ENCODE peak calls at places on chromosomes 7 and 10, in five cellular contexts. One of them, this sample, is unnamed.

GRCh38 chr7:30349170-30349569 is 64.8 kb downstream of the ZNRF2 start:
- DNase-seq in neural progenitor cell: no peak
- DNase-seq in uterus: no peak
- DNase-seq in aorta: no peak
- DNase-seq in Panc1: no peak
- DNase-seq in this sample: no peak

GRCh38 chr10:1212571-1213141 is 156.5 kb downstream of the WDR37 start:
- DNase-seq in neural progenitor cell: no peak
- DNase-seq in uterus: no peak
- DNase-seq in aorta: no peak
- DNase-seq in Panc1: no peak
- DNase-seq in this sample: no peak

GRCh38 chr10:77699080-77699645 is 61.6 kb upstream of the KCNMA1 start:
- DNase-seq in neural progenitor cell: no peak
- DNase-seq in uterus: no peak
- DNase-seq in aorta: no peak
- DNase-seq in Panc1: no peak
- DNase-seq in this sample: no peak

GRCh38 chr10:119416855-119417254 is 125.7 kb downstream of the RGS10 start:
- DNase-seq in neural progenitor cell: peak; percentile 79
- DNase-seq in uterus: peak; percentile 60
- DNase-seq in aorta: peak; percentile 86
- DNase-seq in Panc1: peak; percentile 32
- DNase-seq in this sample: no peak

GRCh38 chr10:69232252-69232651 is 12.1 kb downstream of the HKDC1 start:
- DNase-seq in neural progenitor cell: no peak
- DNase-seq in uterus: no peak
- DNase-seq in aorta: no peak
- DNase-seq in Panc1: no peak
- DNase-seq in this sample: no peak

GRCh38 chr7:116258734-116259133 is 48.4 kb downstream of the TES start:
- DNase-seq in neural progenitor cell: peak; percentile 52
- DNase-seq in uterus: peak; percentile 33
- DNase-seq in aorta: no peak
- DNase-seq in Panc1: no peak
- DNase-seq in this sample: no peak

GRCh38 chr7:4760952-4761351 is 14.5 kb upstream of the AP5Z1 start:
- DNase-seq in neural progenitor cell: no peak
- DNase-seq in uterus: no peak
- DNase-seq in aorta: no peak
- DNase-seq in Panc1: no peak
- DNase-seq in this sample: no peak

GRCh38 chr10:118904284-118904683 is 125.2 kb upstream of the NANOS1 start:
- DNase-seq in neural progenitor cell: no peak
- DNase-seq in uterus: no peak
- DNase-seq in aorta: no peak
- DNase-seq in Panc1: no peak
- DNase-seq in this sample: no peak

GRCh38 chr7:4218481-4218880 is 463.6 kb upstream of the FOXK1 start:
- DNase-seq in neural progenitor cell: no peak
- DNase-seq in uterus: no peak
- DNase-seq in aorta: no peak
- DNase-seq in Panc1: no peak
- DNase-seq in this sample: no peak

GRCh38 chr10:50604049-50604640 is 19.6 kb downstream of the SGMS1 start:
- DNase-seq in neural progenitor cell: no peak
- DNase-seq in uterus: no peak
- DNase-seq in aorta: no peak
- DNase-seq in Panc1: no peak
- DNase-seq in this sample: no peak

GRCh38 chr7:31883761-31884164 is 186.4 kb downstream of the PDE1C start:
- DNase-seq in neural progenitor cell: no peak
- DNase-seq in uterus: no peak
- DNase-seq in aorta: no peak
- DNase-seq in Panc1: no peak
- DNase-seq in this sample: no peak

GRCh38 chr7:86968618-86969017 is 90.8 kb downstream of the ELAPOR2 start:
- DNase-seq in neural progenitor cell: no peak
- DNase-seq in uterus: no peak
- DNase-seq in aorta: no peak
- DNase-seq in Panc1: no peak
- DNase-seq in this sample: no peak

GRCh38 chr10:76717141-76717540 is 920.5 kb downstream of the KCNMA1 start:
- DNase-seq in neural progenitor cell: no peak
- DNase-seq in uterus: no peak
- DNase-seq in aorta: no peak
- DNase-seq in Panc1: no peak
- DNase-seq in this sample: no peak

GRCh38 chr10:73910764-73911552 is at the start of gene PLAU:
- DNase-seq in neural progenitor cell: peak; percentile 85
- DNase-seq in uterus: no peak
- DNase-seq in aorta: peak; percentile 84
- DNase-seq in Panc1: no peak
- DNase-seq in this sample: peak; percentile 76

GRCh38 chr7:51224811-51225581 is 91.6 kb downstream of the COBL start:
- DNase-seq in neural progenitor cell: peak; percentile 56
- DNase-seq in uterus: no peak
- DNase-seq in aorta: no peak
- DNase-seq in Panc1: no peak
- DNase-seq in this sample: no peak

GRCh38 chr7:75866129-75866496 is 12.7 kb upstream of the RHBDD2 start:
- DNase-seq in neural progenitor cell: no peak
- DNase-seq in uterus: no peak
- DNase-seq in aorta: no peak
- DNase-seq in Panc1: no peak
- DNase-seq in this sample: no peak

GRCh38 chr7:92421676-92422435 is 25.4 kb upstream of the GATAD1 start:
- DNase-seq in neural progenitor cell: no peak
- DNase-seq in uterus: no peak
- DNase-seq in aorta: no peak
- DNase-seq in Panc1: no peak
- DNase-seq in this sample: no peak

GRCh38 chr10:93629636-93630291 is 17.4 kb downstream of the PDE6C start:
- DNase-seq in neural progenitor cell: no peak
- DNase-seq in uterus: no peak
- DNase-seq in aorta: no peak
- DNase-seq in Panc1: no peak
- DNase-seq in this sample: no peak

GRCh38 chr7:150330211-150330885 is 7.0 kb upstream of the ACTR3C start:
- DNase-seq in neural progenitor cell: no peak
- DNase-seq in uterus: no peak
- DNase-seq in aorta: no peak
- DNase-seq in Panc1: no peak
- DNase-seq in this sample: no peak

GRCh38 chr10:19628767-19629443 is 187.3 kb upstream of the PLXDC2 start:
- DNase-seq in neural progenitor cell: peak; percentile 63
- DNase-seq in uterus: no peak
- DNase-seq in aorta: no peak
- DNase-seq in Panc1: no peak
- DNase-seq in this sample: no peak

GRCh38 chr7:108570146-108570755 is 577 bp downstream of the DNAJB9 start:
- DNase-seq in neural progenitor cell: peak; percentile 64
- DNase-seq in uterus: peak; percentile 29
- DNase-seq in aorta: no peak
- DNase-seq in Panc1: no peak
- DNase-seq in this sample: peak; percentile 74

GRCh38 chr7:156577645-156578577 is 62.7 kb upstream of the RNF32 start:
- DNase-seq in neural progenitor cell: no peak
- DNase-seq in uterus: no peak
- DNase-seq in aorta: no peak
- DNase-seq in Panc1: no peak
- DNase-seq in this sample: no peak

GRCh38 chr10:11165591-11166543 is 148.2 kb downstream of the CELF2 start:
- DNase-seq in neural progenitor cell: peak; percentile 83
- DNase-seq in uterus: peak; percentile 57
- DNase-seq in aorta: peak; percentile 83
- DNase-seq in Panc1: peak; percentile 13
- DNase-seq in this sample: no peak

GRCh38 chr7:77931841-77932240 is 133.3 kb downstream of the PHTF2 start:
- DNase-seq in neural progenitor cell: no peak
- DNase-seq in uterus: no peak
- DNase-seq in aorta: no peak
- DNase-seq in Panc1: no peak
- DNase-seq in this sample: no peak

GRCh38 chr10:49204119-49204518 is 15.9 kb upstream of the TMEM273 start:
- DNase-seq in neural progenitor cell: no peak
- DNase-seq in uterus: no peak
- DNase-seq in aorta: no peak
- DNase-seq in Panc1: no peak
- DNase-seq in this sample: no peak

GRCh38 chr10:82815680-82816079 is 940.7 kb downstream of the NRG3 start:
- DNase-seq in neural progenitor cell: no peak
- DNase-seq in uterus: no peak
- DNase-seq in aorta: no peak
- DNase-seq in Panc1: no peak
- DNase-seq in this sample: no peak

GRCh38 chr10:77289790-77290189 is 347.8 kb downstream of the KCNMA1 start:
- DNase-seq in neural progenitor cell: no peak
- DNase-seq in uterus: no peak
- DNase-seq in aorta: no peak
- DNase-seq in Panc1: no peak
- DNase-seq in this sample: no peak

GRCh38 chr10:7824251-7824650 is 5.9 kb downstream of the TAF3 start:
- DNase-seq in neural progenitor cell: no peak
- DNase-seq in uterus: no peak
- DNase-seq in aorta: no peak
- DNase-seq in Panc1: no peak
- DNase-seq in this sample: no peak

GRCh38 chr10:101244321-101245050 is 15.2 kb upstream of the LBX1 start:
- DNase-seq in neural progenitor cell: no peak
- DNase-seq in uterus: no peak
- DNase-seq in aorta: no peak
- DNase-seq in Panc1: no peak
- DNase-seq in this sample: no peak

GRCh38 chr10:25304606-25305005 is 129.8 kb downstream of the GPR158 start:
- DNase-seq in neural progenitor cell: no peak
- DNase-seq in uterus: no peak
- DNase-seq in aorta: no peak
- DNase-seq in Panc1: no peak
- DNase-seq in this sample: no peak

GRCh38 chr7:77702451-77703219 is 6.4 kb downstream of the RSBN1L start:
- DNase-seq in neural progenitor cell: no peak
- DNase-seq in uterus: no peak
- DNase-seq in aorta: no peak
- DNase-seq in Panc1: no peak
- DNase-seq in this sample: no peak

GRCh38 chr7:105826143-105826542 is 50.3 kb downstream of the ATXN7L1 start:
- DNase-seq in neural progenitor cell: no peak
- DNase-seq in uterus: no peak
- DNase-seq in aorta: no peak
- DNase-seq in Panc1: no peak
- DNase-seq in this sample: no peak

GRCh38 chr7:87152897-87153641 is 816 bp downstream of the DMTF1 start:
- DNase-seq in neural progenitor cell: peak; percentile 49
- DNase-seq in uterus: no peak
- DNase-seq in aorta: peak; percentile 75
- DNase-seq in Panc1: no peak
- DNase-seq in this sample: no peak

GRCh38 chr7:47689558-47689957 is 107.6 kb upstream of the TNS3 start:
- DNase-seq in neural progenitor cell: no peak
- DNase-seq in uterus: no peak
- DNase-seq in aorta: no peak
- DNase-seq in Panc1: no peak
- DNase-seq in this sample: no peak

GRCh38 chr7:157136372-157136771 is 2.4 kb upstream of the UBE3C start:
- DNase-seq in neural progenitor cell: no peak
- DNase-seq in uterus: no peak
- DNase-seq in aorta: no peak
- DNase-seq in Panc1: no peak
- DNase-seq in this sample: no peak

GRCh38 chr10:75483188-75483587 is 51.8 kb downstream of the LRMDA start:
- DNase-seq in neural progenitor cell: no peak
- DNase-seq in uterus: no peak
- DNase-seq in aorta: no peak
- DNase-seq in Panc1: no peak
- DNase-seq in this sample: no peak
- H3K4me1 ChIP-seq in neural progenitor cell: no peaks in the 10 kb centered on the region
- H3K4me1 ChIP-seq in uterus: no peaks in the 10 kb centered on the region
- H3K4me1 ChIP-seq in aorta: no peaks in the 10 kb centered on the region
- H3K4me1 ChIP-seq in Panc1: no peaks in the 10 kb centered on the region
- H3K4me1 ChIP-seq in this sample: peaks cover 5% of the 10 kb centered on the region

GRCh38 chr7:74606101-74606908 is 51.2 kb upstream of the GTF2I start:
- DNase-seq in neural progenitor cell: peak; percentile 49
- DNase-seq in uterus: no peak
- DNase-seq in aorta: peak; percentile 87
- DNase-seq in Panc1: no peak
- DNase-seq in this sample: no peak
- H3K4me3 ChIP-seq in neural progenitor cell: peak overlapping the region; percentile 36
- H3K4me3 ChIP-seq in uterus: peak overlapping the region; percentile 41
- H3K4me3 ChIP-seq in aorta: peak overlapping the region; percentile 2
- H3K4me3 ChIP-seq in Panc1: peak overlapping the region; percentile 51
- H3K4me3 ChIP-seq in this sample: peak overlapping the region; percentile 42

GRCh38 chr7:27182285-27182827 is 2.7 kb downstream of the HOXA11 start:
- DNase-seq in neural progenitor cell: no peak
- DNase-seq in uterus: peak; percentile 35
- DNase-seq in aorta: peak; percentile 45
- DNase-seq in Panc1: no peak
- DNase-seq in this sample: peak; percentile 73
- H3K4me1 ChIP-seq in neural progenitor cell: peaks cover 14% of the 10 kb centered on the region
- H3K4me1 ChIP-seq in uterus: no peaks in the 10 kb centered on the region
- H3K4me1 ChIP-seq in aorta: no peaks in the 10 kb centered on the region
- H3K4me1 ChIP-seq in Panc1: peaks cover 22% of the 10 kb centered on the region
- H3K4me1 ChIP-seq in this sample: peaks cover 47% of the 10 kb centered on the region

GRCh38 chr10:117334921-117335320 is 40.3 kb downstream of the PDZD8 start:
- DNase-seq in neural progenitor cell: no peak
- DNase-seq in uterus: no peak
- DNase-seq in aorta: no peak
- DNase-seq in Panc1: no peak
- DNase-seq in this sample: no peak

GRCh38 chr10:117339569-117339968 is 35.7 kb downstream of the PDZD8 start:
- DNase-seq in neural progenitor cell: no peak
- DNase-seq in uterus: no peak
- DNase-seq in aorta: no peak
- DNase-seq in Panc1: no peak
- DNase-seq in this sample: no peak

GRCh38 chr10:117339979-117340378 is 35.3 kb downstream of the PDZD8 start:
- DNase-seq in neural progenitor cell: no peak
- DNase-seq in uterus: no peak
- DNase-seq in aorta: no peak
- DNase-seq in Panc1: no peak
- DNase-seq in this sample: no peak

GRCh38 chr10:117334075-117334474 is 41.2 kb downstream of the PDZD8 start:
- DNase-seq in neural progenitor cell: no peak
- DNase-seq in uterus: no peak
- DNase-seq in aorta: no peak
- DNase-seq in Panc1: no peak
- DNase-seq in this sample: no peak
- H3K4me3 ChIP-seq in neural progenitor cell: no peak overlapping the region
- H3K4me3 ChIP-seq in uterus: no peak overlapping the region
- H3K4me3 ChIP-seq in aorta: no peak overlapping the region
- H3K4me3 ChIP-seq in Panc1: no peak overlapping the region
- H3K4me3 ChIP-seq in this sample: no peak overlapping the region

GRCh38 chr10:63210611-63211196 is 77.6 kb downstream of the NRBF2 start:
- DNase-seq in neural progenitor cell: no peak
- DNase-seq in uterus: no peak
- DNase-seq in aorta: no peak
- DNase-seq in Panc1: no peak
- DNase-seq in this sample: no peak
- H3K4me1 ChIP-seq in neural progenitor cell: peaks cover 37% of the 10 kb centered on the region
- H3K4me1 ChIP-seq in uterus: peaks cover 4% of the 10 kb centered on the region
- H3K4me1 ChIP-seq in aorta: peaks cover 13% of the 10 kb centered on the region
- H3K4me1 ChIP-seq in Panc1: peaks cover 6% of the 10 kb centered on the region
- H3K4me1 ChIP-seq in this sample: peaks cover 28% of the 10 kb centered on the region

This sample was measured in suprapubic skin.